ENCODE peak calls at places on chromosomes 3 and 15, in four cellular contexts. K is SK-N-SH, Y is HepG2, C is K562. N is an unnamed sample.

GRCh38 chr3:37762698-37763097 is 99.0 kb upstream of the CTDSPL start:
- DNase-seq in Y (no peak), C (no peak), K (no peak), N (no peak)

GRCh38 chr15:41561777-41562145 is 2.7 kb downstream of the TYRO3 start:
- DNase-seq in C (peak), Y (no peak), K (no peak), N (no peak)

GRCh38 chr15:70560617-70561328 is 202.6 kb downstream of the UACA start:
- DNase-seq in K (no peak), Y (no peak), C (no peak), N (no peak)

GRCh38 chr15:89899303-89899946 is 5.6 kb upstream of the AP3S2 start:
- DNase-seq in C (no peak), Y (no peak), K (no peak), N (no peak)

GRCh38 chr3:163043074-163043473 is 1546.5 kb downstream of the OTOL1 start:
- DNase-seq in K (no peak), Y (peak), C (no peak), N (peak)

GRCh38 chr3:9600597-9600996 is 47.0 kb upstream of the LHFPL4 start:
- DNase-seq in Y (no peak), K (peak), C (no peak), N (no peak)

GRCh38 chr15:68384451-68385239 is 47.3 kb downstream of the ITGA11 start:
- DNase-seq in Y (no peak), C (no peak), K (peak), N (no peak)

GRCh38 chr15:98324341-98324970 is 323.9 kb upstream of the IGF1R start:
- DNase-seq in C (no peak), Y (no peak), K (no peak), N (no peak)

GRCh38 chr3:149437710-149438109 is 36.8 kb upstream of the TM4SF4 start:
- DNase-seq in C (no peak), Y (no peak), K (no peak), N (no peak)

GRCh38 chr3:11204697-11205397 is 50.6 kb downstream of the HRH1 start:
- DNase-seq in Y (no peak), C (no peak), K (no peak), N (no peak)

GRCh38 chr3:68919000-68919399 is 13.3 kb downstream of the TAFA4 start:
- DNase-seq in K (no peak), C (no peak), Y (no peak), N (peak)

GRCh38 chr3:191382661-191383060 is 52.3 kb upstream of the UTS2B start:
- DNase-seq in Y (no peak), K (no peak), C (no peak), N (no peak)

GRCh38 chr3:157088506-157089454 is 71.2 kb downstream of the CCNL1 start:
- DNase-seq in C (peak), K (peak), Y (peak), N (peak)

GRCh38 chr3:139309880-139310279 is 33.9 kb upstream of the MRPS22 start:
- DNase-seq in Y (peak), K (no peak), C (peak), N (no peak)

GRCh38 chr15:99486371-99487336 is 79.1 kb upstream of the MEF2A start:
- DNase-seq in K (peak), C (no peak), Y (no peak), N (peak)

GRCh38 chr15:52100807-52101206 is 11.8 kb downstream of the BCL2L10 start:
- DNase-seq in K (no peak), C (peak), Y (no peak), N (no peak)

DNA sequence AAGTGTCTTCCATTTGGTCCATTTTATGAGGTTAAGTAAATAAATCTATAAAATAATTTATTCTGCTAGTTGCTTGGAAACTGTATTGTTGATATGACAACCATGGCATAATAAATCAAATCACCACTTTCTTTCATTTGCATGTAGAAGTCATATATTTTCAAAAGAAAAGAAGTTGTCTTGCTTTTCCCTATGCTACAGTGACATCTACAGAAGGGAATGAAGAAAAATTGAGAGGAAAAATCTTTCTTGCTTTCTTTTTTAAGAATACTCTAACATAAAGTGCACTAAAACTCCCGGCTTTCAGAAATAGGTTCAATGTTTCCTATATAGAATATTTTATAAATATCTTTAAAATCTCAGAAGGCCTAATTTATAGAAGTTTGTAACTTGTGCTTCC is 228.4 kb downstream of the ZBBX start:
- DNase-seq in K (no peak), C (no peak), Y (no peak), N (no peak)
- TF ChIP-seq FOXM1 in K (no peak), C (no peak), Y (no peak), N (no peak)

GRCh38 chr3:72489916-72490315 is 358.3 kb downstream of the SHQ1 start:
- DNase-seq in Y (no peak), K (no peak), C (no peak), N (no peak)

GRCh38 chr3:72490688-72491430 is 357.4 kb downstream of the SHQ1 start:
- DNase-seq in K (no peak), Y (no peak), C (no peak), N (no peak)

GRCh38 chr3:72488736-72489030 is 359.6 kb downstream of the SHQ1 start:
- DNase-seq in C (no peak), K (no peak), Y (no peak), N (no peak)

GRCh38 chr3:72494076-72495000 is 353.9 kb downstream of the SHQ1 start:
- DNase-seq in Y (no peak), K (no peak), C (no peak), N (no peak)

DNA sequence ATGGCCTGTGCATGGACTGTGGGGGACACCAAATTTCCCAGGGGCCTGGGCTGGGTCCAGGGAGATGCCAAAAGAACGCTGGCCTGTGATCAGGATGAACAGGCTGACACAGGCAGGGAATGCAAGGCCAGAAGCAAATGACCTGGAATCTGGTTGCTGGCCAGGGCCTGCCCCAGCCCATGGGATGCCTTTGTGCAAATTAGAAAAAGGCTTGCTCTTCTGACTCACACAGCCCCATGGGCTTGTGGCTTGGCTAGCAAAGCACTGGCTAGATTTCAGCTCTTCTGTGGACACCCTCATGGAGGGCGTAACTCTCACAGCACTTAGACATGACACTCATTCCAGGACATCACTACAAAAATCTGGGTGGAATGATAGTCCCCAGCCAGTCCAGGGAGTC is 356.0 kb downstream of the SHQ1 start:
- DNase-seq in K (no peak), C (no peak), Y (no peak), N (no peak)
- TF ChIP-seq FOXM1 in K (no peak), C (no peak), Y (no peak), N (no peak)

DNA sequence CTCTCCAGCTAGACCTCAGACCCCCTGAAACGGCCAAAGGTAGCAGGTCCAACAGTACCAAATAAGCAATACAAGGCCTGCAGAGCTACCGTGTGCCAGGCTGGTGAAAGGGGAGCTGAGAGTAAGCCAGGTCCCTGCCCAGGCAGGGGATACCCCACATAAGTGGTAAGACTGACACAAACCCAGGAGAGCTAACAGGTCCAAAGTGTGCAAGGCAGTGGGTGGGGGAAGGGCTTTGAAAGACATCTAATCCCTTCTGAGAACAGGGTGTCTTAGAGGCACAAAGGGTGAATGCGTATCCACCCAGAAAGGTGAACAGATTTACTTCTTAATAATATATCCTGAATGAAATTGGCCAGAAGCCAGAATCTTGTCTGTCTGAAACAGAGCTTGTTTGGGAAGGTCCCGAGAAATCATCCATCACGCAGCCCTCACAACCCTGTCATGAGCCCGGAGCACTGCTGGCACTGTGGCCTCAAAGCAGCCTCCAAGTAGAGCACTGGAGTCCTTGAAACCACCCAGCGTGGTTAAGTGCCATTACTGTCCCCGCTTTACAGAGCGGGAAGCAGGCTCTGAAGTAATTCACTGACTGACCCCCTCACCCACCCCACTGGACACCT is 1.5 kb downstream of the TKT start:
- DNase-seq in C (no peak), Y (no peak), K (no peak), N (no peak)
- TF ChIP-seq FOXM1 in C (no peak), Y (no peak), K (no peak), N (no peak)

DNA sequence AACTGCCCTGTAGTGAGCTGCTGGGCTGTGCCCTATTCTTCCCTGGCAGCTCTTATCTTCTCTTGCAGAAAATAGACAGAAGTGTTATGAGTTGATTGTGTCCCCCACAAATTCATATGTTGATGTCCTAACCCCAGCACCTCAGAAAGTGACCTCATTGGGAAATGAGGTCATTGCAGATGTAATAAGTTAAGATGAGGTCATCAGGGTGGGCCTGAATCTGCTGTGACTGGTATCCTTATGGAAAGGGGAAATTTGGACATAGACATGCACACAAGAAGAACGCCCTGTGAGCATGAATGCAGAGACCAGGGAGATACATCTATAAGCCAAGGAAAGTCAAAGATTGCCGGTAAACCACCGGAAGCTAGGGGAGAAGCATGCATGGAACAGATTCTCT is 49.0 kb downstream of the SPSB4 start:
- DNase-seq in K (no peak), Y (no peak), C (no peak), N (no peak)
- TF ChIP-seq FOXM1 in K (no peak), Y (no peak), C (no peak), N (no peak)

DNA sequence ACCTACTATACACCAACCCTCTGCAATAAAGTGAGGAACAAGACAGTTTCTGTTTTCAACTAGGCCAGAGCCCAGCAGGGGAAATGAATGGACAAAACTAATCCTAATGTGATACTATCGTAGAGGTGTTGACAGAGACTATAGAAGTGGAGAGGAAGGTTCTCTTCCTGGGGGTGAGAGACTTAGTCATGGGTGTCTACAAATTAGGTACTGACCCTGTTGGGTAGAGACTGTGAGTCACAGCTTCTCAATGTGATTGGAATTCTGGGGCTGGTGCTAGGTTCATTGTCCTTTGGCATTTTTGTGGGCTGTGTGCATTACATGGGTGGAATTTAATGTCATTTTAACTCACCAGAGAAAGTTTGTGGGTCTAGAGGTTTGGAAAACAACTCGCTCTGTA is 79.3 kb downstream of the ADAMTSL3 start:
- DNase-seq in Y (no peak), C (no peak), K (no peak), N (no peak)
- TF ChIP-seq FOXM1 in Y (no peak), C (no peak), K (no peak), N (no peak)

N was measured in HEK293T.